ENCODE peak calls at places on chromosomes 16 and 17, in six cellular contexts. E is kidney, K is neural progenitor cell, V is endothelial cell of umbilical vein, Y is mesendoderm, N is mesenchymal stem cell. Z is an unnamed sample.

GRCh38 chr16:49649013-49649785 is 206.7 kb downstream of the ZNF423 start:
- DNase-seq in E (no peak), K (no peak), V (no peak), Y (no peak), N (no peak), Z (no peak)

GRCh38 chr17:4877089-4877488 is 22.2 kb upstream of the C17orf107 start:
- DNase-seq in E (no peak), K (no peak), V (no peak), Y (no peak), N (no peak), Z (no peak)

GRCh38 chr17:2017274-2017941 is 7.7 kb downstream of the RTN4RL1 start:
- DNase-seq in E (no peak), K (no peak), V (no peak), Y (no peak), N (no peak), Z (no peak)

GRCh38 chr17:62827722-62828498 is 19.8 kb upstream of the MARCHF10 start:
- DNase-seq in E (no peak), K (peak; percentile 21), V (peak; percentile 56), Y (no peak), N (peak; percentile 71), Z (no peak)

GRCh38 chr16:82694239-82694874 is 67.6 kb downstream of the CDH13 start:
- DNase-seq in E (no peak), K (no peak), V (no peak), Y (no peak), N (peak; percentile 65), Z (no peak)

GRCh38 chr17:5877948-5878347 is 192.2 kb upstream of the WSCD1 start:
- DNase-seq in E (no peak), K (no peak), V (no peak), Y (no peak), N (no peak), Z (no peak)

GRCh38 chr17:35568561-35568960 is 7.9 kb upstream of the SLFN14 start:
- DNase-seq in E (no peak), K (peak; percentile 35), V (peak; percentile 54), Y (peak; percentile 48), N (peak; percentile 80), Z (peak; percentile 63)

GRCh38 chr16:57502048-57502775 is 15.9 kb upstream of the DOK4 start:
- DNase-seq in E (peak; percentile 29), K (no peak), V (no peak), Y (no peak), N (no peak), Z (no peak)

GRCh38 chr17:62666061-62666800 is 38.8 kb downstream of the MRC2 start:
- DNase-seq in E (no peak), K (no peak), V (no peak), Y (no peak), N (no peak), Z (peak; percentile 53)

GRCh38 chr17:77637807-77638182 is 320.7 kb upstream of the TNRC6C start:
- DNase-seq in E (no peak), K (peak; percentile 86), V (no peak), Y (peak; percentile 29), N (no peak), Z (no peak)

GRCh38 chr17:31443386-31443785 is 51.9 kb downstream of the RAB11FIP4 start:
- DNase-seq in E (peak; percentile 5), K (no peak), V (no peak), Y (no peak), N (no peak), Z (no peak)

GRCh38 chr17:72460711-72461110 is 339.9 kb downstream of the SOX9 start:
- DNase-seq in E (no peak), K (no peak), V (no peak), Y (no peak), N (no peak), Z (no peak)

GRCh38 chr17:1625507-1626080 is 3.0 kb downstream of the SLC43A2 start:
- DNase-seq in E (no peak), K (no peak), V (peak; percentile 30), Y (no peak), N (no peak), Z (no peak)

GRCh38 chr17:40548491-40548981 is 16.7 kb downstream of the CCR7 start:
- DNase-seq in E (no peak), K (no peak), V (no peak), Y (no peak), N (no peak), Z (peak; percentile 32)
- H3K9ac ChIP-seq in E (no peak overlapping the region), K (no peak overlapping the region), V (no peak overlapping the region), Y (no peak overlapping the region), N (peak overlapping the region; percentile 86), Z (no peak overlapping the region)

DNA sequence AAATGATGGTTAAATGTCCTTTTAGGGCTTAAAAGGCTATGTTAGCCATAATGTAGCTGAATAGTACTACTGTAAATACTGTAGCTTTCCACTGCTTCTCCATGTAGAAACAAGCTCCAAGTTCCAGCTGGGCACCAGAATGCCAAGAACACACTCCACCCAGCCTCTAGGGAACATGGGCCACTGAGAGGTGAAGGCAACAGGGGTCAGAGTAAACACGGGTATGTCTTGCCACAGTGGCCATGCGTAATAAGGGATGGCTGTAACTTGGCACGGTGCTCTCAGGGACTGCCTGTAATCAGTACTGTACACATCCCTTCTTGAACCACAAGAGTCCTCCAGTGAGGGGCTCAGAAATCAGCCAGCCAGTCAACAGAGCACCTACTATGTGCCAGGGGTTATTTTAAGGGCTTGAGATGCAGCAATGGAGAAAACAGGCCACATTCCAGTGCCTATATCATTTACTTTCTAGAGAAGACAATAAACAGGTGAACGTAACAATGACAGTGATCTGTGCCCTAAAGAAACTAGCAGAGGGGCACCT is 10.8 kb downstream of the LRRC59 start:
- DNase-seq in E (no peak), K (no peak), V (no peak), Y (no peak), N (no peak), Z (no peak)
- H3K36me3 ChIP-seq in E (peaks cover 78% of the 10 kb centered on the region), K (no peaks in the 10 kb centered on the region), V (peaks cover 48% of the 10 kb centered on the region), Y (peaks cover 27% of the 10 kb centered on the region), N (peaks cover 66% of the 10 kb centered on the region), Z (peaks cover 99% of the 10 kb centered on the region)

DNA sequence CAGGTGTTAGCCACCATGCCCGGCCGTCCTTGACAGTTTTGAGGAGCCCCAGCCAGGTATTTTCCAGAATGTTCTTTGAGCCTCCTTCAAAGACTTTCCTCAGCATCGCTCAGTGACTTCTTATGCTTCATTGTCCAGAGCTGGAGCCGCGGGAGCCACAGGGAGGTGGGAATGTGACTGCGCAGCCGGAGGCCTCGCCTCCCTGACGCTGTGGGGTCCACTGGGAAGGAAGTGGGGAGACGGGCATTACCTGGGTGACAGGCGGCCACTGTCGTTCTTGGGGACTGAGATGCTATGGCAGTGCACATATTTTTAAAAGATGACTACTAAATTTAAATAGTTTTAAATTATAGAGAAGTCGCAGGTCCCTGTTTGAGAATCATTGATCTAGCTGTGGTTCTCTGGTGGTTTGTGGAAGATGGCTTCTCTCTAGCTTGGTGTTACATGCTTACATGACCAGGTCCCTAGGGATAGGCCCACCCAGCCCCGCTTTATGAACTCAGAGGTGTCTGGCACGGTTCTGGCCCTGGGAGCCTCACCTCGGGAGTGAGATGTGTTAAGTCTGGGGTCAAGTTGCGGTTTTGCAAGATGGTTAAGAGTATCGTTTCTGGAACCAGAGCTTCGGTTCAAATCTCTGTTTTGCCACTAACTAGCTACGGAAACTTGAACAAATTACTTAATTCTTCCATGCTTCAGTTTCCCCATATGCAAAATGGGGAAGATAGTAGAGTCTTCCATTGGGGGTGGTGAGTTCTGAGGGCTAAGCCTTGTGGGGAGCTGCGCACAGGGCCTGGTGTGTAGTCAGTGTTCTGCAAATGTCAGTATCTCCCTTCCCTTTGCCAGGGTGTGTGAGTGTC is 53.0 kb downstream of the ATP2C2 start:
- DNase-seq in E (no peak), K (no peak), V (no peak), Y (no peak), N (no peak), Z (no peak)
- H3K9ac ChIP-seq in E (no peak overlapping the region), K (no peak overlapping the region), V (no peak overlapping the region), Y (no peak overlapping the region), N (no peak overlapping the region), Z (no peak overlapping the region)

GRCh38 chr17:81591971-81592370 is 39.8 kb upstream of the FAAP100 start:
- DNase-seq in E (peak; percentile 44), K (no peak), V (no peak), Y (no peak), N (no peak), Z (no peak)
- H3K36me3 ChIP-seq in E (peaks cover 51% of the 10 kb centered on the region), K (no peaks in the 10 kb centered on the region), V (peaks cover 31% of the 10 kb centered on the region), Y (peaks cover 17% of the 10 kb centered on the region), N (peaks cover 74% of the 10 kb centered on the region), Z (peaks cover 84% of the 10 kb centered on the region)

GRCh38 chr16:1917056-1917664 is 1.1 kb downstream of the HS3ST6 start:
- DNase-seq in E (no peak), K (peak; percentile 30), V (no peak), Y (no peak), N (no peak), Z (no peak)

GRCh38 chr16:1915732-1916653 is 2.2 kb downstream of the HS3ST6 start:
- DNase-seq in E (no peak), K (peak; percentile 37), V (no peak), Y (no peak), N (no peak), Z (no peak)

GRCh38 chr16:1917665-1918111 is 527 bp downstream of the HS3ST6 start:
- DNase-seq in E (no peak), K (peak; percentile 65), V (no peak), Y (no peak), N (no peak), Z (no peak)

GRCh38 chr16:1914759-1915387 is 3.3 kb downstream of the HS3ST6 start:
- DNase-seq in E (no peak), K (no peak), V (no peak), Y (no peak), N (no peak), Z (no peak)

GRCh38 chr16:1916654-1916990 is 1.6 kb downstream of the HS3ST6 start:
- DNase-seq in E (no peak), K (peak; percentile 82), V (no peak), Y (peak; percentile 52), N (no peak), Z (peak; percentile 69)
- H3K9ac ChIP-seq in E (no peak overlapping the region), K (no peak overlapping the region), V (no peak overlapping the region), Y (no peak overlapping the region), N (no peak overlapping the region), Z (no peak overlapping the region)

GRCh38 chr17:21209511-21210175 is 4.3 kb downstream of the TMEM11 start:
- DNase-seq in E (peak; percentile 87), K (no peak), V (no peak), Y (no peak), N (no peak), Z (no peak)
- H3K36me3 ChIP-seq in E (no peaks in the 10 kb centered on the region), K (no peaks in the 10 kb centered on the region), V (peaks cover 2% of the 10 kb centered on the region), Y (peaks cover 5% of the 10 kb centered on the region), N (peaks cover 34% of the 10 kb centered on the region), Z (peaks cover 36% of the 10 kb centered on the region)

GRCh38 chr16:74563828-74564263 is 43.1 kb downstream of the GLG1 start:
- DNase-seq in E (no peak), K (no peak), V (no peak), Y (peak; percentile 25), N (peak; percentile 68), Z (no peak)

GRCh38 chr16:74560912-74561311 is 46.0 kb downstream of the GLG1 start:
- DNase-seq in E (no peak), K (no peak), V (no peak), Y (no peak), N (no peak), Z (no peak)

GRCh38 chr16:74562117-74562516 is 44.8 kb downstream of the GLG1 start:
- DNase-seq in E (no peak), K (no peak), V (no peak), Y (no peak), N (no peak), Z (no peak)

GRCh38 chr16:74558873-74559272 is 48.0 kb downstream of the GLG1 start:
- DNase-seq in E (no peak), K (no peak), V (no peak), Y (no peak), N (no peak), Z (no peak)

GRCh38 chr16:74561626-74562025 is 45.3 kb downstream of the GLG1 start:
- DNase-seq in E (no peak), K (no peak), V (peak; percentile 46), Y (no peak), N (no peak), Z (no peak)
- H3K9ac ChIP-seq in E (no peak overlapping the region), K (no peak overlapping the region), V (no peak overlapping the region), Y (no peak overlapping the region), N (no peak overlapping the region), Z (no peak overlapping the region)

GRCh38 chr17:43767053-43767712 is 8.6 kb upstream of the SOST start:
- DNase-seq in E (no peak), K (no peak), V (no peak), Y (no peak), N (no peak), Z (no peak)
- H3K36me3 ChIP-seq in E (peaks cover 40% of the 10 kb centered on the region), K (no peaks in the 10 kb centered on the region), V (peaks cover 3% of the 10 kb centered on the region), Y (peaks cover 2% of the 10 kb centered on the region), N (peaks cover 38% of the 10 kb centered on the region), Z (peaks cover 32% of the 10 kb centered on the region)